ENCODE peak calls at places on chromosomes 6 and 20, in four cellular contexts. O is activated CD4-positive, alpha-beta memory T cell treated with anti-CD3 and anti-CD28 coated beads, Interleukin-2, amount 10 ng/mL, durations not matched to agents 7 days and 5 days; R is T-helper 9 cell; F is activated CD4-positive, alpha-beta T cell treated with anti-CD3 and anti-CD28 coated beads, Interleukin-2, amount 10 ng/mL, durations not matched to agents 7 days and 5 days. G is an unnamed sample.

GRCh38 chr20:53737404-53738038 is 143.9 kb upstream of the ZNF217 start:
- DNase-seq in F (no peak), R (no peak), O (no peak), G (no peak)

GRCh38 chr6:88376759-88377387 is 210.7 kb upstream of the CNR1 start:
- DNase-seq in F (no peak), R (no peak), O (no peak), G (no peak)

GRCh38 chr6:167731731-167732422 is 94.8 kb upstream of the AFDN start:
- DNase-seq in O (no peak), R (no peak), F (no peak), G (no peak)

GRCh38 chr6:14440891-14441358 is 323.4 kb downstream of the CD83 start:
- DNase-seq in F (no peak), R (no peak), O (no peak), G (no peak)

GRCh38 chr6:37485259-37485658 is 14.4 kb downstream of the CCDC167 start:
- DNase-seq in R (no peak), F (no peak), O (no peak), G (no peak)

GRCh38 chr6:37653229-37653628 is 44.5 kb downstream of the MDGA1 start:
- DNase-seq in O (no peak), R (no peak), F (no peak), G (no peak)

GRCh38 chr6:135423649-135424128 is 73.9 kb downstream of the AHI1 start:
- DNase-seq in F (peak; percentile 27), O (no peak), R (no peak), G (no peak)

GRCh38 chr20:25053207-25054132 is 4.5 kb downstream of the ACSS1 start:
- DNase-seq in F (no peak), O (no peak), R (no peak), G (no peak)

GRCh38 chr20:64095927-64096326 is 11.4 kb downstream of the NPBWR2 start:
- DNase-seq in R (no peak), O (no peak), F (no peak), G (no peak)

GRCh38 chr6:149779644-149779963 is 30.1 kb downstream of the PCMT1 start:
- DNase-seq in F (no peak), O (no peak), R (no peak), G (no peak)

GRCh38 chr6:57221191-57221935 is 744 bp downstream of the RAB23 start:
- DNase-seq in R (peak; percentile 48), F (peak; percentile 58), O (peak; percentile 59), G (peak; percentile 62)

G was measured in activated CD8-positive, alpha-beta memory T cell treated with anti-CD3 and anti-CD28 coated beads, Interleukin-2, amount 10 ng/mL, durations not matched to agents 7 days and 5 days.